ENCODE peak calls at places on chromosomes 7 and 10, in nine cellular contexts. A is NCI-H2081, Z is skeletal muscle cell, J is astrocyte of the spinal cord, F is substantia nigra, P is NCI-H1092, H is non-pigmented ciliary epithelial cell, D is aorta, B is SJSA1. W is an unnamed sample.

GRCh38 chr10:61682323-61682722 is 19.6 kb downstream of the CABCOCO1 start:
- DNase-seq in H (no peak), B (no peak), Z (no peak), J (no peak), P (no peak), A (no peak), F (no peak), D (no peak), W (no peak)

GRCh38 chr7:44733708-44734481 is 14.8 kb upstream of the ZMIZ2 start:
- DNase-seq in B (peak), D (no peak), J (peak), H (peak), F (no peak), A (no peak), Z (peak), P (no peak), W (no peak)

GRCh38 chr10:22251751-22252285 is 34.0 kb upstream of the EBLN1 start:
- DNase-seq in F (peak), H (no peak), D (peak), J (peak), B (peak), A (no peak), P (peak), Z (no peak), W (no peak)

GRCh38 chr7:101882595-101883564 is 65.5 kb downstream of the CUX1 start:
- DNase-seq in B (peak), D (peak), Z (peak), H (peak), A (peak), J (peak), P (peak), F (peak), W (no peak)

GRCh38 chr10:30709229-30709628 is 79.7 kb upstream of the LYZL2 start:
- DNase-seq in B (no peak), A (no peak), J (no peak), P (no peak), F (no peak), Z (no peak), D (no peak), H (no peak), W (no peak)

GRCh38 chr7:72406820-72407403 is 5.2 kb downstream of the CALN1 start:
- DNase-seq in J (no peak), Z (no peak), D (no peak), A (no peak), P (no peak), B (no peak), F (no peak), H (no peak), W (no peak)

GRCh38 chr7:46850563-46851325 is 731.2 kb downstream of the TNS3 start:
- DNase-seq in J (no peak), F (no peak), D (no peak), H (no peak), Z (peak), P (no peak), B (peak), A (no peak), W (no peak)

GRCh38 chr7:133695976-133696531 is 431.1 kb upstream of the LRGUK start:
- DNase-seq in J (no peak), Z (no peak), F (no peak), H (no peak), A (peak), D (no peak), B (no peak), P (no peak), W (no peak)

GRCh38 chr7:438361-438760 is 81.3 kb downstream of the PDGFA start:
- DNase-seq in B (no peak), F (no peak), J (no peak), Z (no peak), H (no peak), A (no peak), D (no peak), P (no peak), W (no peak)

GRCh38 chr10:92990615-92991014 is 70.0 kb upstream of the CYP26C1 start:
- DNase-seq in Z (no peak), P (no peak), J (peak), A (no peak), H (no peak), B (no peak), F (no peak), D (no peak), W (no peak)

GRCh38 chr7:110507832-110508231 is 583.1 kb upstream of the LRRN3 start:
- DNase-seq in D (no peak), P (peak), F (no peak), Z (no peak), H (no peak), A (peak), B (no peak), J (peak), W (no peak)

GRCh38 chr7:36185732-36186131 is 32.7 kb downstream of the EEPD1 start:
- DNase-seq in Z (no peak), B (no peak), J (no peak), P (no peak), H (no peak), D (no peak), F (no peak), A (no peak), W (no peak)

GRCh38 chr7:28296571-28297483 is 115.5 kb upstream of the CREB5 start:
- DNase-seq in P (no peak), B (no peak), D (no peak), J (peak), H (no peak), F (peak), Z (no peak), A (peak), W (no peak)

GRCh38 chr7:130901209-130901783 is 167.3 kb upstream of the KLF14 start:
- DNase-seq in D (peak), Z (peak), P (no peak), B (peak), F (no peak), A (no peak), J (peak), H (peak), W (no peak)

GRCh38 chr7:120089968-120090367 is 183.0 kb upstream of the KCND2 start:
- DNase-seq in J (no peak), P (no peak), Z (no peak), B (no peak), A (no peak), H (peak), F (no peak), D (no peak), W (no peak)

GRCh38 chr10:25080880-25081581 is 64.6 kb downstream of the THNSL1 start:
- DNase-seq in P (peak), D (peak), H (peak), B (peak), Z (peak), F (peak), A (peak), J (peak), W (peak)

GRCh38 chr7:127996253-127997071 is 34.8 kb downstream of the LRRC4 start:
- DNase-seq in Z (no peak), F (no peak), H (no peak), B (peak), D (no peak), J (no peak), P (no peak), A (no peak), W (no peak)

GRCh38 chr10:71860243-71861029 is 9.4 kb upstream of the PSAP start:
- DNase-seq in D (peak), Z (peak), F (peak), P (peak), A (peak), J (peak), H (peak), B (peak), W (no peak)

GRCh38 chr10:101120884-101121660 is 10.0 kb upstream of the TLX1 start:
- DNase-seq in H (no peak), Z (no peak), F (no peak), J (no peak), D (no peak), A (no peak), P (no peak), B (no peak), W (no peak)

GRCh38 chr10:121092341-121093099 is 241.4 kb downstream of the WDR11 start:
- DNase-seq in D (no peak), B (peak), A (no peak), H (no peak), P (no peak), J (peak), F (no peak), Z (no peak), W (no peak)

W was measured in D721Med.